ENCODE peak calls at places on chromosomes 5 and 9, in seven cellular contexts. G is neuronal stem cell, J is H1, X is IMR-90, I is H9, K is mesenchymal stem cell, R is trophoblast cell. T is an unnamed sample.

GRCh38 chr5:168364151-168364661 is 72.8 kb downstream of the WWC1 start:
- DNase-seq in I (no peak), X (peak; percentile 80), R (peak; percentile 86), K (no peak), G (no peak), J (no peak), T (peak; percentile 27)

GRCh38 chr9:76403352-76403751 is 9.1 kb upstream of the RFK start:
- DNase-seq in J (no peak), G (no peak), X (peak; percentile 85), I (no peak), K (peak; percentile 81), R (peak; percentile 74), T (peak; percentile 23)

GRCh38 chr9:14066815-14067214 is 247.1 kb downstream of the NFIB start:
- DNase-seq in G (no peak), R (no peak), X (no peak), J (no peak), I (no peak), K (no peak), T (no peak)

GRCh38 chr5:33738097-33738496 is 153.7 kb downstream of the ADAMTS12 start:
- DNase-seq in R (no peak), G (no peak), I (no peak), K (no peak), X (no peak), J (no peak), T (no peak)

GRCh38 chr9:99057665-99058625 is 47.0 kb upstream of the TGFBR1 start:
- DNase-seq in X (peak; percentile 81), G (no peak), K (peak; percentile 87), I (no peak), J (no peak), R (no peak), T (peak; percentile 36)

GRCh38 chr5:31556461-31556860 is 24.4 kb downstream of the C5orf22 start:
- DNase-seq in J (no peak), X (peak; percentile 75), G (no peak), K (no peak), R (no peak), I (no peak), T (no peak)

GRCh38 chr5:139878093-139878492 is 82.5 kb downstream of the PSD2 start:
- DNase-seq in I (no peak), K (no peak), X (no peak), J (no peak), R (no peak), G (no peak), T (no peak)

GRCh38 chr9:88803551-88804288 is 187.5 kb upstream of the S1PR3 start:
- DNase-seq in K (no peak), J (no peak), R (no peak), X (peak; percentile 28), G (no peak), I (no peak), T (no peak)

GRCh38 chr5:168460606-168461005 is 25.7 kb upstream of the RARS1 start:
- DNase-seq in G (no peak), J (no peak), I (no peak), X (no peak), R (peak; percentile 84), K (no peak), T (no peak)

GRCh38 chr5:92800360-92800759 is 780.7 kb downstream of the NR2F1-AS1 start:
- DNase-seq in K (peak; percentile 48), J (no peak), R (no peak), X (peak; percentile 89), G (no peak), I (no peak), T (no peak)

GRCh38 chr9:128005938-128006337 is 25.1 kb upstream of the EEIG1 start:
- DNase-seq in J (no peak), R (peak; percentile 60), K (peak; percentile 92), X (no peak), G (no peak), I (no peak), T (no peak)

GRCh38 chr5:32760091-32760509 is 49.0 kb downstream of the NPR3 start:
- DNase-seq in J (no peak), X (peak; percentile 98), I (no peak), R (no peak), G (no peak), K (peak; percentile 92), T (peak; percentile 15)

GRCh38 chr5:6483880-6484382 is 35.3 kb downstream of the UBE2QL1 start:
- DNase-seq in X (no peak), I (no peak), K (no peak), J (no peak), G (no peak), R (no peak), T (no peak)

GRCh38 chr5:111389390-111390082 is 122.8 kb downstream of the STARD4 start:
- DNase-seq in K (peak; percentile 79), I (no peak), G (no peak), R (peak; percentile 18), X (peak; percentile 85), J (no peak), T (no peak)

GRCh38 chr9:82957526-82958379 is 105.2 kb downstream of the RASEF start:
- DNase-seq in G (no peak), J (no peak), K (no peak), X (no peak), I (no peak), R (no peak), T (no peak)

GRCh38 chr5:96528816-96529474 is 95.9 kb upstream of the PCSK1 start:
- DNase-seq in J (no peak), R (no peak), X (no peak), K (no peak), G (no peak), I (no peak), T (no peak)

GRCh38 chr5:124200381-124200780 is 546.1 kb downstream of the ZNF608 start:
- DNase-seq in J (no peak), K (no peak), I (no peak), G (no peak), R (no peak), X (peak; percentile 17), T (no peak)

GRCh38 chr5:178788381-178789085 is 58.1 kb upstream of the ZNF354A start:
- DNase-seq in I (peak; percentile 63), K (no peak), R (no peak), X (no peak), G (no peak), J (no peak), T (no peak)

GRCh38 chr5:76269259-76269958 is 133.7 kb upstream of the IQGAP2 start:
- DNase-seq in I (no peak), G (no peak), X (no peak), J (no peak), R (no peak), K (no peak), T (no peak)

GRCh38 chr5:72394688-72395087 is 74.5 kb downstream of the PTCD2 start:
- DNase-seq in G (no peak), K (peak; percentile 39), I (no peak), X (no peak), R (no peak), J (no peak), T (peak; percentile 42)

GRCh38 chr9:13726746-13727145 is 447.3 kb upstream of the MPDZ start:
- DNase-seq in R (no peak), X (no peak), J (no peak), G (no peak), K (no peak), I (no peak), T (no peak)

GRCh38 chr9:89779816-89780215 is 175.0 kb downstream of the GADD45G start:
- DNase-seq in J (no peak), G (no peak), X (no peak), I (no peak), K (no peak), R (no peak), T (no peak)

GRCh38 chr5:170265527-170265926 is 32.0 kb downstream of the LCP2 start:
- DNase-seq in R (no peak), X (no peak), J (peak; percentile 43), K (peak; percentile 27), I (no peak), G (no peak), T (no peak)
- H2AK5ac ChIP-seq in R (no peak overlapping the region), X (no peak overlapping the region), J (no peak overlapping the region), K (no peak overlapping the region), I (no peak overlapping the region), G (no peak overlapping the region), T (no peak overlapping the region)

GRCh38 chr5:89228355-89228754 is 345.4 kb upstream of the MEF2C start:
- DNase-seq in I (no peak), G (no peak), R (no peak), X (no peak), J (no peak), K (no peak), T (no peak)
- H2AK5ac ChIP-seq in I (no peak overlapping the region), G (no peak overlapping the region), R (no peak overlapping the region), X (no peak overlapping the region), J (no peak overlapping the region), K (no peak overlapping the region), T (no peak overlapping the region)

DNA sequence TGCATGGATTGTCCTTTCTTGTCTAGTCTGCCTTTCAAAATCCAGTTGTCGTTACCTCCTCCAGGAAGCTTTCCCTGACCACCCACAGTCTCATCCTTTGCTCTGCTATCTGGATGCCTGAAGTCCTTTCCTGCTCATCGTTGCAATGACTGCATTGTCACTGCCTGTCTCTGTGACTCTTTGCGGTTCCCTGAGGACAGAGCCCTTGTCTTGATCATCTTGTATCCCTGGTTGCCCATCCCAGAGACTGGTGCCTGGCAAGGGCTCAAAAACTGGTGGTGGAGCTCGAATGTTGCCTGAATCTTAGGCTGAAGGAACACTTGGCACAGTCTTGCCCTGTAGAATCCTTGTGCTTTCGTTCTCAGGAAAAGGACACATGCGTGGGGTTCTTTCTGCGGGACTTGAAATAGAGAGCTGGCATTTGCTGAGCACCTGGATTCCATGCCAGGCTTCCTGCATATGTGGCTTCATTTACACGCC is 2.4 kb downstream of the NEURL1B start:
- DNase-seq in X (no peak), R (no peak), I (no peak), J (no peak), G (no peak), K (no peak), T (no peak)
- H2AK5ac ChIP-seq in X (no peak overlapping the region), R (no peak overlapping the region), I (no peak overlapping the region), J (no peak overlapping the region), G (no peak overlapping the region), K (no peak overlapping the region), T (no peak overlapping the region)

DNA sequence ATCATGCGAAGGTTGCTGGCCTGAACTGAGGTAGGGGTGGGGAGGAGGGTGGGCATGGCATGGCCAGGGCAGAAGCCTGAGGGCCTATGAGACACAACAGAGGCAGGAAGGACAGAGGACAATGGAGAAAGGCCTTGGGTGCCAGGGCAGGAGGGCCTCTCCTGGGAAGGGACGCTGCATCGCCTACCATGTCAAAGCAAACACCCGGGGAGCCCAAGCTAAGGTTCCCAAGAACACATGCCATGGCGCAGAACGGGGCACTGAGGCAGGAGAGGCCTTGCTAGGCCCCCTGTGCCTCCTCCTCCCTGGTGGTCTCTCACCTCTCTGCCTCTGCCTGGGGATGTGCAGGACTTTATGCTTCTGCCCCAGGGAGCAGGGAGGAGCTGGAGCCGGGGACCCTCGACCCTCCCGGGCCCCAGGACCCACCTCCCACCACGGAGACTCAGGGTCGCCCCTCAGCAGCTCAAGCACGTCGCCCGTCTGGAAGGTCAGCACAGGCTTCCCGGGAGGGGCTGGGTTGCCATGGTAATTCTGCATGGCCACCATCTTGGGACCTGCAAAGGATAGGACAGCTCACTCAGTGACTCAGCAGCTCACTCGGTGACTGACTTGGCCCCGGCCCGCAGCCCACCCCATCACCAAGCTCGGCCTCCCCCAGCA is 40.3 kb upstream of the SARDH start:
- DNase-seq in G (no peak), K (no peak), I (no peak), R (no peak), J (no peak), X (no peak), T (no peak)
- H2AK5ac ChIP-seq in G (no peak overlapping the region), K (no peak overlapping the region), I (no peak overlapping the region), R (no peak overlapping the region), J (no peak overlapping the region), X (no peak overlapping the region), T (no peak overlapping the region)

T was measured in mesendoderm.